ENCODE peak calls at places on chromosomes 11 and 22, in seven cellular contexts. One of them, this sample, is unnamed.

GRCh38 chr11:86193297-86194095 is 51.1 kb upstream of the EED start:
- DNase-seq in GM23248: peak; percentile 84
- DNase-seq in neuronal stem cell: peak; percentile 33
- DNase-seq in MM.1S: peak; percentile 85
- DNase-seq in HCT116: peak; percentile 86
- DNase-seq in astrocyte: peak; percentile 76
- DNase-seq in neural progenitor cell: peak; percentile 82
- DNase-seq in this sample: peak; percentile 80

GRCh38 chr22:30994960-30995359 is 25.9 kb downstream of the TUG1 start:
- DNase-seq in GM23248: no peak
- DNase-seq in neuronal stem cell: no peak
- DNase-seq in MM.1S: no peak
- DNase-seq in HCT116: no peak
- DNase-seq in astrocyte: no peak
- DNase-seq in neural progenitor cell: no peak
- DNase-seq in this sample: no peak

GRCh38 chr11:70755410-70756158 is 357.3 kb downstream of the CTTN start:
- DNase-seq in GM23248: peak; percentile 80
- DNase-seq in neuronal stem cell: peak; percentile 77
- DNase-seq in MM.1S: peak; percentile 58
- DNase-seq in HCT116: peak; percentile 31
- DNase-seq in astrocyte: peak; percentile 25
- DNase-seq in neural progenitor cell: peak; percentile 90
- DNase-seq in this sample: peak; percentile 86

GRCh38 chr22:29040385-29041275 is 21.0 kb downstream of the C22orf31 start:
- DNase-seq in GM23248: peak; percentile 92
- DNase-seq in neuronal stem cell: peak; percentile 62
- DNase-seq in MM.1S: peak; percentile 69
- DNase-seq in HCT116: peak; percentile 73
- DNase-seq in astrocyte: peak; percentile 80
- DNase-seq in neural progenitor cell: peak; percentile 82
- DNase-seq in this sample: peak; percentile 88

GRCh38 chr11:92269021-92269420 is 44.4 kb downstream of the FAT3 start:
- DNase-seq in GM23248: peak; percentile 64
- DNase-seq in neuronal stem cell: peak; percentile 39
- DNase-seq in MM.1S: no peak
- DNase-seq in HCT116: no peak
- DNase-seq in astrocyte: peak; percentile 75
- DNase-seq in neural progenitor cell: no peak
- DNase-seq in this sample: peak; percentile 31

GRCh38 chr11:72085836-72086475 is 5.3 kb downstream of the LRRC51 start:
- DNase-seq in GM23248: no peak
- DNase-seq in neuronal stem cell: no peak
- DNase-seq in MM.1S: no peak
- DNase-seq in HCT116: no peak
- DNase-seq in astrocyte: no peak
- DNase-seq in neural progenitor cell: no peak
- DNase-seq in this sample: no peak

GRCh38 chr11:70029831-70030811 is 48.0 kb upstream of the ANO1 start:
- DNase-seq in GM23248: no peak
- DNase-seq in neuronal stem cell: no peak
- DNase-seq in MM.1S: no peak
- DNase-seq in HCT116: no peak
- DNase-seq in astrocyte: no peak
- DNase-seq in neural progenitor cell: peak; percentile 13
- DNase-seq in this sample: no peak

GRCh38 chr11:65791719-65792213 is 4.9 kb downstream of the OVOL1 start:
- DNase-seq in GM23248: peak; percentile 48
- DNase-seq in neuronal stem cell: no peak
- DNase-seq in MM.1S: peak; percentile 76
- DNase-seq in HCT116: no peak
- DNase-seq in astrocyte: peak; percentile 11
- DNase-seq in neural progenitor cell: no peak
- DNase-seq in this sample: no peak

GRCh38 chr11:128610765-128611617 is 23.6 kb upstream of the ETS1 start:
- DNase-seq in GM23248: no peak
- DNase-seq in neuronal stem cell: no peak
- DNase-seq in MM.1S: peak; percentile 97
- DNase-seq in HCT116: no peak
- DNase-seq in astrocyte: no peak
- DNase-seq in neural progenitor cell: no peak
- DNase-seq in this sample: no peak

GRCh38 chr22:32661296-32661695 is 140.2 kb upstream of the TIMP3 start:
- DNase-seq in GM23248: peak; percentile 94
- DNase-seq in neuronal stem cell: peak; percentile 5
- DNase-seq in MM.1S: no peak
- DNase-seq in HCT116: no peak
- DNase-seq in astrocyte: peak; percentile 93
- DNase-seq in neural progenitor cell: no peak
- DNase-seq in this sample: peak; percentile 24

GRCh38 chr11:114618139-114618538 is 22.6 kb upstream of the NXPE4 start:
- DNase-seq in GM23248: no peak
- DNase-seq in neuronal stem cell: no peak
- DNase-seq in MM.1S: no peak
- DNase-seq in HCT116: no peak
- DNase-seq in astrocyte: no peak
- DNase-seq in neural progenitor cell: no peak
- DNase-seq in this sample: no peak

GRCh38 chr11:114621950-114622809 is 26.6 kb upstream of the NXPE4 start:
- DNase-seq in GM23248: no peak
- DNase-seq in neuronal stem cell: no peak
- DNase-seq in MM.1S: no peak
- DNase-seq in HCT116: no peak
- DNase-seq in astrocyte: no peak
- DNase-seq in neural progenitor cell: no peak
- DNase-seq in this sample: no peak

GRCh38 chr11:114617157-114618124 is 21.9 kb upstream of the NXPE4 start:
- DNase-seq in GM23248: no peak
- DNase-seq in neuronal stem cell: no peak
- DNase-seq in MM.1S: no peak
- DNase-seq in HCT116: no peak
- DNase-seq in astrocyte: no peak
- DNase-seq in neural progenitor cell: no peak
- DNase-seq in this sample: no peak

GRCh38 chr11:114621072-114621471 is 25.5 kb upstream of the NXPE4 start:
- DNase-seq in GM23248: no peak
- DNase-seq in neuronal stem cell: no peak
- DNase-seq in MM.1S: no peak
- DNase-seq in HCT116: no peak
- DNase-seq in astrocyte: no peak
- DNase-seq in neural progenitor cell: no peak
- DNase-seq in this sample: no peak

DNA sequence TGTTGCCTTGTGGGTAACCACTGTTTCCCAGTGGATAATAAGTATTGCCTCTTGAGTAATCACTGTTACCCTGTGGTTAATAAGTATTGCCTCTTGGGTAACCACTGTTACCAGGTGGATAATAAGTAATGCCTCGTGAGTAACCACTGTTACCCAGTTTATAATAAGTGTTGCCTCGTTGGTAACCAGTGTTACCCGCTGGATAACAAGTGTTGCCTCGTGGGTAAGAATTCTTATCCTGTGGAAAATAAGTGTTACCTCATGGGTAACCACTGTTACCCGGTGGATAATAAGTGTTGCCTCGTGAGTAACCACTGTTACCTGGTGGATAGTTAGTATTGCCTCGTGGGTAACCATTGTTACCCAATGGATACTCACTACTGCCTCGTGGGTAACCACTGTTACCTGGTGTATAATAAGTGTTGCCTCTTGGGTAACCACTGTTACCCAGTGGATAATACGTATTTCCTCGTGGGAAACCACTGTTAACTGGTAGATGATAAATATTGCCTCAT is 24.1 kb upstream of the NXPE4 start:
- DNase-seq in GM23248: no peak
- DNase-seq in neuronal stem cell: no peak
- DNase-seq in MM.1S: no peak
- DNase-seq in HCT116: no peak
- DNase-seq in astrocyte: no peak
- DNase-seq in neural progenitor cell: no peak
- DNase-seq in this sample: no peak
- H3K9me3 ChIP-seq in GM23248: no peaks in the 10 kb centered on the region
- H3K9me3 ChIP-seq in neuronal stem cell: peaks cover 46% of the 10 kb centered on the region
- H3K9me3 ChIP-seq in MM.1S: no peaks in the 10 kb centered on the region
- H3K9me3 ChIP-seq in HCT116: peaks cover 16% of the 10 kb centered on the region
- H3K9me3 ChIP-seq in astrocyte: peaks cover 25% of the 10 kb centered on the region
- H3K9me3 ChIP-seq in neural progenitor cell: peaks cover 18% of the 10 kb centered on the region
- H3K9me3 ChIP-seq in this sample: no peaks in the 10 kb centered on the region

GRCh38 chr22:17366830-17367229 is 2.4 kb upstream of the CECR2 start:
- DNase-seq in GM23248: no peak
- DNase-seq in neuronal stem cell: peak; percentile 40
- DNase-seq in MM.1S: no peak
- DNase-seq in HCT116: peak; percentile 18
- DNase-seq in astrocyte: no peak
- DNase-seq in neural progenitor cell: peak; percentile 84
- DNase-seq in this sample: peak; percentile 72
- H2AFZ ChIP-seq in GM23248: no peak overlapping the region
- H2AFZ ChIP-seq in neuronal stem cell: no peak overlapping the region
- H2AFZ ChIP-seq in MM.1S: no peak overlapping the region
- H2AFZ ChIP-seq in HCT116: no peak overlapping the region
- H2AFZ ChIP-seq in astrocyte: peak overlapping the region; percentile 38
- H2AFZ ChIP-seq in neural progenitor cell: no peak overlapping the region
- H2AFZ ChIP-seq in this sample: peak overlapping the region; percentile 46

GRCh38 chr22:19713650-19714319 is 518 bp upstream of the SEPTIN5 start:
- DNase-seq in GM23248: peak; percentile 47
- DNase-seq in neuronal stem cell: no peak
- DNase-seq in MM.1S: no peak
- DNase-seq in HCT116: no peak
- DNase-seq in astrocyte: no peak
- DNase-seq in neural progenitor cell: peak; percentile 73
- DNase-seq in this sample: peak; percentile 38

GRCh38 chr22:19714320-19715252 is at the start of gene SEPTIN5:
- DNase-seq in GM23248: peak; percentile 50
- DNase-seq in neuronal stem cell: no peak
- DNase-seq in MM.1S: no peak
- DNase-seq in HCT116: no peak
- DNase-seq in astrocyte: no peak
- DNase-seq in neural progenitor cell: peak; percentile 52
- DNase-seq in this sample: no peak

GRCh38 chr22:19715286-19715939 is 1.1 kb downstream of the SEPTIN5 start:
- DNase-seq in GM23248: no peak
- DNase-seq in neuronal stem cell: no peak
- DNase-seq in MM.1S: no peak
- DNase-seq in HCT116: no peak
- DNase-seq in astrocyte: no peak
- DNase-seq in neural progenitor cell: no peak
- DNase-seq in this sample: no peak

GRCh38 chr22:19710769-19711106 is 3.6 kb upstream of the SEPTIN5 start:
- DNase-seq in GM23248: no peak
- DNase-seq in neuronal stem cell: no peak
- DNase-seq in MM.1S: no peak
- DNase-seq in HCT116: no peak
- DNase-seq in astrocyte: no peak
- DNase-seq in neural progenitor cell: no peak
- DNase-seq in this sample: no peak

DNA sequence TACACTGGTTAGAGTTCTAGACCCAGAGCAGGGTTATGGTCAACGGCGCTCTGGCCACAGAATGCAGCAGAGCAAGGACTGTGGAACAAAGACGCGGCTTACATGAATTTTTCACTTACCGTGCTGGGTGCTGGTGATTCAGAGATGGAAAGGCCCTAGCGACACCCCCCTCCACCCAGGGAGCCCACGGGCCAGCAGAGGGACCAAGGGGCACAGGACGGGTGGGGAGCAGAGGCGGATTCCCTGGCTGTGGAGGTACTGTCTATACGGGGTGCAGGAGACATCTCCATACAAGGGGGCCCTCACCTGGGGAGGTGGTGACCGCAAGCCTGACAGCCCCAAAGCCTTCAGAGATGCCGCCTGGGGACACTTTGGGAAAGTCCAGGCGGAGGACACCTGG is 1.1 kb upstream of the SEPTIN5 start:
- DNase-seq in GM23248: no peak
- DNase-seq in neuronal stem cell: no peak
- DNase-seq in MM.1S: no peak
- DNase-seq in HCT116: no peak
- DNase-seq in astrocyte: no peak
- DNase-seq in neural progenitor cell: no peak
- DNase-seq in this sample: no peak
- H3K9me3 ChIP-seq in GM23248: no peaks in the 10 kb centered on the region
- H3K9me3 ChIP-seq in neuronal stem cell: no peaks in the 10 kb centered on the region
- H3K9me3 ChIP-seq in MM.1S: no peaks in the 10 kb centered on the region
- H3K9me3 ChIP-seq in HCT116: no peaks in the 10 kb centered on the region
- H3K9me3 ChIP-seq in astrocyte: no peaks in the 10 kb centered on the region
- H3K9me3 ChIP-seq in neural progenitor cell: no peaks in the 10 kb centered on the region
- H3K9me3 ChIP-seq in this sample: no peaks in the 10 kb centered on the region

GRCh38 chr22:39183991-39184585 is 31.6 kb upstream of the CBX7 start:
- DNase-seq in GM23248: peak; percentile 89
- DNase-seq in neuronal stem cell: no peak
- DNase-seq in MM.1S: no peak
- DNase-seq in HCT116: peak; percentile 27
- DNase-seq in astrocyte: peak; percentile 73
- DNase-seq in neural progenitor cell: no peak
- DNase-seq in this sample: no peak

GRCh38 chr22:39182478-39183030 is 30.1 kb upstream of the CBX7 start:
- DNase-seq in GM23248: peak; percentile 16
- DNase-seq in neuronal stem cell: no peak
- DNase-seq in MM.1S: no peak
- DNase-seq in HCT116: no peak
- DNase-seq in astrocyte: peak; percentile 29
- DNase-seq in neural progenitor cell: no peak
- DNase-seq in this sample: no peak

GRCh38 chr22:39181778-39182177 is 29.3 kb upstream of the CBX7 start:
- DNase-seq in GM23248: no peak
- DNase-seq in neuronal stem cell: no peak
- DNase-seq in MM.1S: no peak
- DNase-seq in HCT116: no peak
- DNase-seq in astrocyte: no peak
- DNase-seq in neural progenitor cell: no peak
- DNase-seq in this sample: no peak

GRCh38 chr22:39185601-39186012 is 33.1 kb upstream of the CBX7 start:
- DNase-seq in GM23248: peak; percentile 98
- DNase-seq in neuronal stem cell: no peak
- DNase-seq in MM.1S: no peak
- DNase-seq in HCT116: no peak
- DNase-seq in astrocyte: no peak
- DNase-seq in neural progenitor cell: no peak
- DNase-seq in this sample: no peak

GRCh38 chr22:39184586-39185577 is 32.4 kb upstream of the CBX7 start:
- DNase-seq in GM23248: peak; percentile 94
- DNase-seq in neuronal stem cell: no peak
- DNase-seq in MM.1S: no peak
- DNase-seq in HCT116: no peak
- DNase-seq in astrocyte: peak; percentile 39
- DNase-seq in neural progenitor cell: no peak
- DNase-seq in this sample: no peak
- H2AFZ ChIP-seq in GM23248: peak overlapping the region; percentile 75
- H2AFZ ChIP-seq in neuronal stem cell: peak overlapping the region; percentile 77
- H2AFZ ChIP-seq in MM.1S: no peak overlapping the region
- H2AFZ ChIP-seq in HCT116: no peak overlapping the region
- H2AFZ ChIP-seq in astrocyte: peak overlapping the region; percentile 51
- H2AFZ ChIP-seq in neural progenitor cell: no peak overlapping the region
- H2AFZ ChIP-seq in this sample: no peak overlapping the region